ENCODE peak calls at places on chromosomes 5 and 9, in seven cellular contexts. One of them, this sample, is unnamed.

GRCh38 chr5:121671624-121672023 is 180.1 kb upstream of the FTMT start:
- DNase-seq in HCT116: no peak
- DNase-seq in HepG2: no peak
- DNase-seq in K562: no peak
- DNase-seq in GM12878: no peak
- DNase-seq in SK-N-SH: no peak
- DNase-seq in H1: no peak
- DNase-seq in this sample: no peak

GRCh38 chr5:169711826-169712225 is 74.8 kb downstream of the DOCK2 start:
- DNase-seq in HCT116: no peak
- DNase-seq in H1: no peak
- DNase-seq in HepG2: no peak
- DNase-seq in SK-N-SH: no peak
- DNase-seq in K562: no peak
- DNase-seq in GM12878: no peak
- DNase-seq in this sample: no peak

GRCh38 chr5:9513825-9514224 is 32.0 kb downstream of the SEMA5A start:
- DNase-seq in HepG2: no peak
- DNase-seq in SK-N-SH: no peak
- DNase-seq in GM12878: no peak
- DNase-seq in H1: no peak
- DNase-seq in HCT116: no peak
- DNase-seq in K562: no peak
- DNase-seq in this sample: no peak

GRCh38 chr9:123419721-123420559 is 63.9 kb downstream of the CRB2 start:
- DNase-seq in K562: no peak
- DNase-seq in HepG2: no peak
- DNase-seq in H1: no peak
- DNase-seq in SK-N-SH: no peak
- DNase-seq in GM12878: no peak
- DNase-seq in HCT116: no peak
- DNase-seq in this sample: no peak

GRCh38 chr5:123156577-123157296 is 67.7 kb downstream of the PRDM6 start:
- DNase-seq in HCT116: no peak
- DNase-seq in SK-N-SH: no peak
- DNase-seq in K562: no peak
- DNase-seq in GM12878: no peak
- DNase-seq in HepG2: no peak
- DNase-seq in H1: no peak
- DNase-seq in this sample: no peak

GRCh38 chr5:165630211-165630866 is 2124.9 kb downstream of the MAT2B start:
- DNase-seq in K562: peak; percentile 8
- DNase-seq in HepG2: peak; percentile 46
- DNase-seq in GM12878: peak; percentile 2
- DNase-seq in HCT116: no peak
- DNase-seq in SK-N-SH: peak; percentile 69
- DNase-seq in H1: peak; percentile 64
- DNase-seq in this sample: peak; percentile 87

GRCh38 chr5:141369994-141370848 is at the start of gene PCDHGB3:
- DNase-seq in SK-N-SH: no peak
- DNase-seq in GM12878: no peak
- DNase-seq in H1: no peak
- DNase-seq in K562: peak; percentile 42
- DNase-seq in HepG2: no peak
- DNase-seq in HCT116: no peak
- DNase-seq in this sample: no peak

GRCh38 chr9:2872307-2872940 is 28.5 kb upstream of the PUM3 start:
- DNase-seq in SK-N-SH: peak; percentile 27
- DNase-seq in HCT116: peak; percentile 23
- DNase-seq in K562: no peak
- DNase-seq in HepG2: peak; percentile 49
- DNase-seq in GM12878: no peak
- DNase-seq in H1: no peak
- DNase-seq in this sample: peak; percentile 51

GRCh38 chr5:177604116-177604521 is 4.2 kb downstream of the B4GALT7 start:
- DNase-seq in HCT116: peak; percentile 54
- DNase-seq in SK-N-SH: no peak
- DNase-seq in K562: no peak
- DNase-seq in H1: no peak
- DNase-seq in GM12878: no peak
- DNase-seq in HepG2: no peak
- DNase-seq in this sample: no peak

GRCh38 chr9:114403153-114403756 is 15.5 kb upstream of the AKNA start:
- DNase-seq in GM12878: no peak
- DNase-seq in K562: no peak
- DNase-seq in H1: no peak
- DNase-seq in HepG2: no peak
- DNase-seq in SK-N-SH: no peak
- DNase-seq in HCT116: no peak
- DNase-seq in this sample: no peak

GRCh38 chr9:106962615-106963363 is 99.8 kb downstream of the ZNF462 start:
- DNase-seq in HCT116: no peak
- DNase-seq in SK-N-SH: no peak
- DNase-seq in GM12878: no peak
- DNase-seq in K562: no peak
- DNase-seq in H1: no peak
- DNase-seq in HepG2: no peak
- DNase-seq in this sample: no peak

GRCh38 chr9:109993250-109993978 is 213.4 kb downstream of the PALM2AKAP2 start:
- DNase-seq in H1: no peak
- DNase-seq in SK-N-SH: no peak
- DNase-seq in HCT116: no peak
- DNase-seq in GM12878: no peak
- DNase-seq in K562: no peak
- DNase-seq in HepG2: no peak
- DNase-seq in this sample: no peak

GRCh38 chr9:121288874-121289553 is 21.1 kb downstream of the GSN start:
- DNase-seq in K562: no peak
- DNase-seq in H1: peak; percentile 67
- DNase-seq in GM12878: no peak
- DNase-seq in SK-N-SH: no peak
- DNase-seq in HCT116: no peak
- DNase-seq in HepG2: peak; percentile 83
- DNase-seq in this sample: peak; percentile 60

GRCh38 chr9:3931058-3931457 is 368.8 kb downstream of the GLIS3 start:
- DNase-seq in HCT116: no peak
- DNase-seq in SK-N-SH: no peak
- DNase-seq in H1: no peak
- DNase-seq in GM12878: no peak
- DNase-seq in HepG2: no peak
- DNase-seq in K562: no peak
- DNase-seq in this sample: no peak

GRCh38 chr5:138884094-138884493 is 9.0 kb upstream of the LRRTM2 start:
- DNase-seq in K562: no peak
- DNase-seq in SK-N-SH: no peak
- DNase-seq in H1: no peak
- DNase-seq in GM12878: no peak
- DNase-seq in HepG2: no peak
- DNase-seq in HCT116: no peak
- DNase-seq in this sample: no peak

GRCh38 chr5:156328766-156329165 is 1.8 kb downstream of the SGCD start:
- DNase-seq in HepG2: no peak
- DNase-seq in SK-N-SH: no peak
- DNase-seq in GM12878: no peak
- DNase-seq in HCT116: no peak
- DNase-seq in H1: no peak
- DNase-seq in K562: no peak
- DNase-seq in this sample: no peak

GRCh38 chr5:19608434-19608833 is 379.6 kb downstream of the CDH18 start:
- DNase-seq in HepG2: no peak
- DNase-seq in GM12878: no peak
- DNase-seq in SK-N-SH: peak; percentile 1
- DNase-seq in K562: no peak
- DNase-seq in HCT116: no peak
- DNase-seq in H1: no peak
- DNase-seq in this sample: no peak

GRCh38 chr5:35815089-35815936 is 41.4 kb upstream of the IL7R start:
- DNase-seq in H1: no peak
- DNase-seq in GM12878: no peak
- DNase-seq in SK-N-SH: peak; percentile 27
- DNase-seq in HCT116: peak; percentile 2
- DNase-seq in K562: peak; percentile 56
- DNase-seq in HepG2: peak; percentile 44
- DNase-seq in this sample: no peak

GRCh38 chr9:13942695-13943094 is 371.2 kb downstream of the NFIB start:
- DNase-seq in HepG2: no peak
- DNase-seq in GM12878: no peak
- DNase-seq in H1: no peak
- DNase-seq in K562: no peak
- DNase-seq in HCT116: no peak
- DNase-seq in SK-N-SH: no peak
- DNase-seq in this sample: no peak

DNA sequence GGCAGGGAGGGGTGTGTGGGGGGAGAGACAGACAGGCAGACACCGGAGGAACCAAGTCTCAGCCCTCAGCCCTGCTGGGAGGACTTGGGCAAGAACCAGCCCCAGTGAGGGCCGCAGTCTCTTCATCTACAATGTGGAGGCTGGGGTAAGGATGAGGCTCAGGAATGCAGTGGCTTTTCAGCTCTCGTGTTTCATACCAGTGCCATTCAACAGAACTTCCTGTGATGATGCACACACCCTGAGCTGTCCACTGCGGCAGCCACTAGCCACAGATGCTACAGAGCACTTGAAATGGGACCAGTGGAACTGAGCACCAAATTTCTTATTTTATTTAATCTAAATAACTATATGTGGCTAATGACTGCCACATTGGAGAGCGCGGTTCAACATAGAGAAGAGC is 10.7 kb downstream of the CAMK2A start:
- DNase-seq in K562: no peak
- DNase-seq in HCT116: no peak
- DNase-seq in H1: no peak
- DNase-seq in HepG2: no peak
- DNase-seq in SK-N-SH: no peak
- DNase-seq in GM12878: no peak
- DNase-seq in this sample: no peak
- TF ChIP-seq JUND in K562: no peak
- TF ChIP-seq JUND in HCT116: no peak
- TF ChIP-seq JUND in H1: no peak
- TF ChIP-seq JUND in HepG2: no peak
- TF ChIP-seq JUND in SK-N-SH: no peak
- TF ChIP-seq JUND in GM12878: no peak
- TF ChIP-seq JUND in this sample: no peak

GRCh38 chr5:31983851-31984250 is 190.3 kb downstream of the GOLPH3 start:
- DNase-seq in H1: no peak
- DNase-seq in SK-N-SH: no peak
- DNase-seq in K562: no peak
- DNase-seq in HepG2: no peak
- DNase-seq in HCT116: no peak
- DNase-seq in GM12878: no peak
- DNase-seq in this sample: no peak
- TF ChIP-seq JUND in H1: no peak
- TF ChIP-seq JUND in SK-N-SH: no peak
- TF ChIP-seq JUND in K562: no peak
- TF ChIP-seq JUND in HepG2: no peak
- TF ChIP-seq JUND in HCT116: no peak
- TF ChIP-seq JUND in GM12878: no peak
- TF ChIP-seq JUND in this sample: no peak

GRCh38 chr5:74289238-74289637 is 351.3 kb downstream of the ENC1 start:
- DNase-seq in SK-N-SH: no peak
- DNase-seq in HepG2: no peak
- DNase-seq in GM12878: no peak
- DNase-seq in H1: no peak
- DNase-seq in HCT116: no peak
- DNase-seq in K562: no peak
- DNase-seq in this sample: no peak

GRCh38 chr5:74288448-74289109 is 351.9 kb downstream of the ENC1 start:
- DNase-seq in H1: no peak
- DNase-seq in HepG2: no peak
- DNase-seq in HCT116: no peak
- DNase-seq in K562: no peak
- DNase-seq in GM12878: no peak
- DNase-seq in SK-N-SH: no peak
- DNase-seq in this sample: no peak

GRCh38 chr5:74286734-74287705 is 353.5 kb downstream of the ENC1 start:
- DNase-seq in K562: no peak
- DNase-seq in HepG2: no peak
- DNase-seq in SK-N-SH: peak; percentile 8
- DNase-seq in HCT116: no peak
- DNase-seq in GM12878: no peak
- DNase-seq in H1: no peak
- DNase-seq in this sample: no peak

GRCh38 chr5:74285876-74286275 is 354.7 kb downstream of the ENC1 start:
- DNase-seq in SK-N-SH: no peak
- DNase-seq in HCT116: no peak
- DNase-seq in HepG2: no peak
- DNase-seq in GM12878: no peak
- DNase-seq in H1: no peak
- DNase-seq in K562: no peak
- DNase-seq in this sample: no peak

DNA sequence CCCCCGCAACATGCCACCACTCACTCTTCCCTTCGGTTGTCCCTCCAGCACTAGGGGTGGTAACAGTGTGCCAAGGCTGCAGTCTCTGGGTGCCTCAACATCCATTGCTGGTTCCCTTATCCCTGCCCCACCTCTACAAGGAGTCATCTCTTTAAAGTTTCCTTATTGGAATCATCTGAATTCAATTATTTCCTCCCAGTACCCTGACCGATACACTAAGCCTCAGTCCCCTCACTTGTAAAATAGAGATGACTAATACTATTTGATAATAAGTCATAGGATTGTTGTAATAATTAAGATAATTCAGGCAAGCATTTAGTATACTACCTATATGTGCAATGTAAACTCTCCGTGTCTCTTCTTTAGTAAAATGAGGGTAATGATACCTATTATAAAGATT is 352.5 kb downstream of the ENC1 start:
- DNase-seq in HCT116: no peak
- DNase-seq in GM12878: no peak
- DNase-seq in SK-N-SH: no peak
- DNase-seq in H1: no peak
- DNase-seq in K562: no peak
- DNase-seq in HepG2: no peak
- DNase-seq in this sample: no peak
- TF ChIP-seq JUND in HCT116: no peak
- TF ChIP-seq JUND in GM12878: no peak
- TF ChIP-seq JUND in SK-N-SH: no peak
- TF ChIP-seq JUND in H1: no peak
- TF ChIP-seq JUND in K562: no peak
- TF ChIP-seq JUND in HepG2: no peak
- TF ChIP-seq JUND in this sample: no peak

GRCh38 chr9:111529787-111530186 is 4.8 kb downstream of the ZNF483 start:
- DNase-seq in HepG2: no peak
- DNase-seq in H1: no peak
- DNase-seq in HCT116: no peak
- DNase-seq in GM12878: no peak
- DNase-seq in SK-N-SH: no peak
- DNase-seq in K562: no peak
- DNase-seq in this sample: no peak
- TF ChIP-seq JUND in HepG2: no peak
- TF ChIP-seq JUND in H1: no peak
- TF ChIP-seq JUND in HCT116: no peak
- TF ChIP-seq JUND in GM12878: no peak
- TF ChIP-seq JUND in SK-N-SH: no peak
- TF ChIP-seq JUND in K562: no peak
- TF ChIP-seq JUND in this sample: no peak

This sample was measured in T47D.